ENCODE peak calls at places on chromosomes 11 and 22, in seven cellular contexts. One of them, this sample, is unnamed.
A peak's percentile ranks its signal among the peaks of the same experiment; 100 is the strongest.

GRCh38 chr11:118914178-118914918 is 11.4 kb downstream of the BCL9L start:
- DNase-seq in foreskin melanocyte: peak; percentile 74
- DNase-seq in activated T-helper 9 cell treated with anti-CD3 and anti-CD28 coated beads, Interleukin-2, amount 50 U/mL, for 16 hours: peak; percentile 51
- DNase-seq in NCI-H1436 treated with DMSO at 0.1 percent for 48 hours: no peak
- DNase-seq in T-helper 17 cell: peak; percentile 42
- DNase-seq in mucosa of gallbladder: peak; percentile 38
- DNase-seq in sciatic nerve: peak; percentile 70
- DNase-seq in this sample: peak; percentile 67

GRCh38 chr22:37803195-37803635 is 4.5 kb upstream of the GCAT start:
- DNase-seq in activated T-helper 9 cell treated with anti-CD3 and anti-CD28 coated beads, Interleukin-2, amount 50 U/mL, for 16 hours: no peak
- DNase-seq in T-helper 17 cell: no peak
- DNase-seq in foreskin melanocyte: no peak
- DNase-seq in NCI-H1436 treated with DMSO at 0.1 percent for 48 hours: no peak
- DNase-seq in sciatic nerve: no peak
- DNase-seq in mucosa of gallbladder: no peak
- DNase-seq in this sample: no peak

GRCh38 chr11:74754507-74755255 is 6.0 kb downstream of the RNF169 start:
- DNase-seq in foreskin melanocyte: peak; percentile 92
- DNase-seq in activated T-helper 9 cell treated with anti-CD3 and anti-CD28 coated beads, Interleukin-2, amount 50 U/mL, for 16 hours: no peak
- DNase-seq in NCI-H1436 treated with DMSO at 0.1 percent for 48 hours: no peak
- DNase-seq in mucosa of gallbladder: no peak
- DNase-seq in sciatic nerve: no peak
- DNase-seq in T-helper 17 cell: no peak
- DNase-seq in this sample: no peak

GRCh38 chr11:47449541-47449940 is 605 bp upstream of the RAPSN start:
- DNase-seq in NCI-H1436 treated with DMSO at 0.1 percent for 48 hours: no peak
- DNase-seq in sciatic nerve: no peak
- DNase-seq in mucosa of gallbladder: no peak
- DNase-seq in T-helper 17 cell: no peak
- DNase-seq in activated T-helper 9 cell treated with anti-CD3 and anti-CD28 coated beads, Interleukin-2, amount 50 U/mL, for 16 hours: no peak
- DNase-seq in foreskin melanocyte: no peak
- DNase-seq in this sample: no peak

GRCh38 chr11:88692306-88692705 is 354.8 kb upstream of the CTSC start:
- DNase-seq in NCI-H1436 treated with DMSO at 0.1 percent for 48 hours: no peak
- DNase-seq in foreskin melanocyte: no peak
- DNase-seq in T-helper 17 cell: no peak
- DNase-seq in activated T-helper 9 cell treated with anti-CD3 and anti-CD28 coated beads, Interleukin-2, amount 50 U/mL, for 16 hours: no peak
- DNase-seq in mucosa of gallbladder: no peak
- DNase-seq in sciatic nerve: no peak
- DNase-seq in this sample: no peak

GRCh38 chr22:24683671-24684070 is 80.7 kb downstream of the GGT1 start:
- DNase-seq in mucosa of gallbladder: no peak
- DNase-seq in foreskin melanocyte: no peak
- DNase-seq in activated T-helper 9 cell treated with anti-CD3 and anti-CD28 coated beads, Interleukin-2, amount 50 U/mL, for 16 hours: no peak
- DNase-seq in T-helper 17 cell: no peak
- DNase-seq in sciatic nerve: no peak
- DNase-seq in NCI-H1436 treated with DMSO at 0.1 percent for 48 hours: no peak
- DNase-seq in this sample: no peak

GRCh38 chr11:93169143-93169542 is 28.6 kb downstream of the SLC36A4 start:
- DNase-seq in sciatic nerve: no peak
- DNase-seq in NCI-H1436 treated with DMSO at 0.1 percent for 48 hours: no peak
- DNase-seq in activated T-helper 9 cell treated with anti-CD3 and anti-CD28 coated beads, Interleukin-2, amount 50 U/mL, for 16 hours: no peak
- DNase-seq in T-helper 17 cell: no peak
- DNase-seq in mucosa of gallbladder: no peak
- DNase-seq in foreskin melanocyte: no peak
- DNase-seq in this sample: no peak

GRCh38 chr11:91860661-91861060 is 364.0 kb upstream of the FAT3 start:
- DNase-seq in mucosa of gallbladder: no peak
- DNase-seq in sciatic nerve: no peak
- DNase-seq in foreskin melanocyte: no peak
- DNase-seq in T-helper 17 cell: no peak
- DNase-seq in activated T-helper 9 cell treated with anti-CD3 and anti-CD28 coated beads, Interleukin-2, amount 50 U/mL, for 16 hours: no peak
- DNase-seq in NCI-H1436 treated with DMSO at 0.1 percent for 48 hours: no peak
- DNase-seq in this sample: no peak

GRCh38 chr22:23240639-23241389 is 60.5 kb downstream of the BCR start:
- DNase-seq in activated T-helper 9 cell treated with anti-CD3 and anti-CD28 coated beads, Interleukin-2, amount 50 U/mL, for 16 hours: no peak
- DNase-seq in foreskin melanocyte: no peak
- DNase-seq in mucosa of gallbladder: no peak
- DNase-seq in T-helper 17 cell: no peak
- DNase-seq in sciatic nerve: no peak
- DNase-seq in NCI-H1436 treated with DMSO at 0.1 percent for 48 hours: no peak
- DNase-seq in this sample: no peak

GRCh38 chr22:46072030-46072881 is 78.1 kb upstream of the PPARA start:
- DNase-seq in activated T-helper 9 cell treated with anti-CD3 and anti-CD28 coated beads, Interleukin-2, amount 50 U/mL, for 16 hours: no peak
- DNase-seq in mucosa of gallbladder: peak; percentile 68
- DNase-seq in sciatic nerve: peak; percentile 86
- DNase-seq in foreskin melanocyte: no peak
- DNase-seq in T-helper 17 cell: no peak
- DNase-seq in NCI-H1436 treated with DMSO at 0.1 percent for 48 hours: no peak
- DNase-seq in this sample: peak; percentile 89

GRCh38 chr11:116563028-116563712 is 209.6 kb downstream of the BUD13 start:
- DNase-seq in T-helper 17 cell: no peak
- DNase-seq in NCI-H1436 treated with DMSO at 0.1 percent for 48 hours: no peak
- DNase-seq in foreskin melanocyte: no peak
- DNase-seq in sciatic nerve: no peak
- DNase-seq in activated T-helper 9 cell treated with anti-CD3 and anti-CD28 coated beads, Interleukin-2, amount 50 U/mL, for 16 hours: no peak
- DNase-seq in mucosa of gallbladder: peak; percentile 36
- DNase-seq in this sample: no peak

GRCh38 chr22:38866024-38866398 is 6.0 kb downstream of the CBX6 start:
- DNase-seq in mucosa of gallbladder: no peak
- DNase-seq in foreskin melanocyte: no peak
- DNase-seq in activated T-helper 9 cell treated with anti-CD3 and anti-CD28 coated beads, Interleukin-2, amount 50 U/mL, for 16 hours: no peak
- DNase-seq in T-helper 17 cell: no peak
- DNase-seq in NCI-H1436 treated with DMSO at 0.1 percent for 48 hours: no peak
- DNase-seq in sciatic nerve: peak; percentile 51
- DNase-seq in this sample: peak; percentile 21

GRCh38 chr11:119602745-119603373 is 126.1 kb downstream of the NECTIN1 start:
- DNase-seq in mucosa of gallbladder: no peak
- DNase-seq in sciatic nerve: no peak
- DNase-seq in activated T-helper 9 cell treated with anti-CD3 and anti-CD28 coated beads, Interleukin-2, amount 50 U/mL, for 16 hours: no peak
- DNase-seq in NCI-H1436 treated with DMSO at 0.1 percent for 48 hours: no peak
- DNase-seq in foreskin melanocyte: no peak
- DNase-seq in T-helper 17 cell: no peak
- DNase-seq in this sample: no peak

GRCh38 chr11:33732176-33732575 is 4.0 kb downstream of the CD59 start:
- DNase-seq in foreskin melanocyte: no peak
- DNase-seq in activated T-helper 9 cell treated with anti-CD3 and anti-CD28 coated beads, Interleukin-2, amount 50 U/mL, for 16 hours: no peak
- DNase-seq in T-helper 17 cell: no peak
- DNase-seq in NCI-H1436 treated with DMSO at 0.1 percent for 48 hours: no peak
- DNase-seq in mucosa of gallbladder: no peak
- DNase-seq in sciatic nerve: no peak
- DNase-seq in this sample: no peak

GRCh38 chr11:45174963-45175362 is 28.5 kb downstream of the PRDM11 start:
- DNase-seq in NCI-H1436 treated with DMSO at 0.1 percent for 48 hours: no peak
- DNase-seq in activated T-helper 9 cell treated with anti-CD3 and anti-CD28 coated beads, Interleukin-2, amount 50 U/mL, for 16 hours: no peak
- DNase-seq in foreskin melanocyte: no peak
- DNase-seq in mucosa of gallbladder: no peak
- DNase-seq in T-helper 17 cell: no peak
- DNase-seq in sciatic nerve: no peak
- DNase-seq in this sample: no peak

GRCh38 chr11:27228232-27228631 is 134.8 kb downstream of the CCDC34 start:
- DNase-seq in NCI-H1436 treated with DMSO at 0.1 percent for 48 hours: no peak
- DNase-seq in T-helper 17 cell: no peak
- DNase-seq in foreskin melanocyte: no peak
- DNase-seq in activated T-helper 9 cell treated with anti-CD3 and anti-CD28 coated beads, Interleukin-2, amount 50 U/mL, for 16 hours: no peak
- DNase-seq in mucosa of gallbladder: no peak
- DNase-seq in sciatic nerve: no peak
- DNase-seq in this sample: no peak

GRCh38 chr22:48941903-48942625 is 885.6 kb downstream of the BRD1 start:
- DNase-seq in mucosa of gallbladder: no peak
- DNase-seq in activated T-helper 9 cell treated with anti-CD3 and anti-CD28 coated beads, Interleukin-2, amount 50 U/mL, for 16 hours: no peak
- DNase-seq in sciatic nerve: peak; percentile 36
- DNase-seq in T-helper 17 cell: no peak
- DNase-seq in NCI-H1436 treated with DMSO at 0.1 percent for 48 hours: no peak
- DNase-seq in foreskin melanocyte: no peak
- DNase-seq in this sample: no peak

GRCh38 chr11:128205796-128206195 is 381.6 kb downstream of the ETS1 start:
- DNase-seq in T-helper 17 cell: no peak
- DNase-seq in foreskin melanocyte: no peak
- DNase-seq in mucosa of gallbladder: no peak
- DNase-seq in activated T-helper 9 cell treated with anti-CD3 and anti-CD28 coated beads, Interleukin-2, amount 50 U/mL, for 16 hours: no peak
- DNase-seq in sciatic nerve: no peak
- DNase-seq in NCI-H1436 treated with DMSO at 0.1 percent for 48 hours: no peak
- DNase-seq in this sample: no peak

GRCh38 chr11:64925536-64926449 is 1.3 kb downstream of the PPP2R5B start:
- DNase-seq in T-helper 17 cell: no peak
- DNase-seq in activated T-helper 9 cell treated with anti-CD3 and anti-CD28 coated beads, Interleukin-2, amount 50 U/mL, for 16 hours: no peak
- DNase-seq in mucosa of gallbladder: no peak
- DNase-seq in NCI-H1436 treated with DMSO at 0.1 percent for 48 hours: no peak
- DNase-seq in foreskin melanocyte: no peak
- DNase-seq in sciatic nerve: no peak
- DNase-seq in this sample: no peak

GRCh38 chr22:49297871-49298721 is 529.6 kb downstream of the BRD1 start:
- DNase-seq in foreskin melanocyte: no peak
- DNase-seq in T-helper 17 cell: no peak
- DNase-seq in mucosa of gallbladder: peak; percentile 9
- DNase-seq in sciatic nerve: peak; percentile 47
- DNase-seq in NCI-H1436 treated with DMSO at 0.1 percent for 48 hours: no peak
- DNase-seq in activated T-helper 9 cell treated with anti-CD3 and anti-CD28 coated beads, Interleukin-2, amount 50 U/mL, for 16 hours: no peak
- DNase-seq in this sample: peak; percentile 37